ENCODE peak calls at places on chromosomes 6 and 20, in seven cellular contexts. One of them, this sample, is unnamed.
A peak's percentile ranks its signal among the peaks of the same experiment; 100 is the strongest.

GRCh38 chr6:100304575-100304974 is 160.1 kb downstream of the SIM1 start:
- DNase-seq in left lung: no peak
- DNase-seq in fibroblast of mammary gland: no peak
- DNase-seq in GM18507: no peak
- DNase-seq in nephron progenitor cell: no peak
- DNase-seq in astrocyte of the cerebellum: no peak
- DNase-seq in neural crest cell: no peak
- DNase-seq in this sample: no peak

GRCh38 chr6:17472653-17473183 is 79.3 kb downstream of the CAP2 start:
- DNase-seq in left lung: no peak
- DNase-seq in fibroblast of mammary gland: no peak
- DNase-seq in GM18507: no peak
- DNase-seq in nephron progenitor cell: no peak
- DNase-seq in astrocyte of the cerebellum: no peak
- DNase-seq in neural crest cell: no peak
- DNase-seq in this sample: no peak

GRCh38 chr20:37209661-37210314 is 30.4 kb upstream of the MROH8 start:
- DNase-seq in left lung: no peak
- DNase-seq in fibroblast of mammary gland: peak; percentile 16
- DNase-seq in GM18507: no peak
- DNase-seq in nephron progenitor cell: no peak
- DNase-seq in astrocyte of the cerebellum: no peak
- DNase-seq in neural crest cell: no peak
- DNase-seq in this sample: no peak

GRCh38 chr6:104573372-104573771 is 286.3 kb downstream of the HACE1 start:
- DNase-seq in left lung: no peak
- DNase-seq in fibroblast of mammary gland: no peak
- DNase-seq in GM18507: no peak
- DNase-seq in nephron progenitor cell: no peak
- DNase-seq in astrocyte of the cerebellum: no peak
- DNase-seq in neural crest cell: no peak
- DNase-seq in this sample: no peak

GRCh38 chr20:58135441-58136170 is 92.8 kb downstream of the ANKRD60 start:
- DNase-seq in left lung: no peak
- DNase-seq in fibroblast of mammary gland: no peak
- DNase-seq in GM18507: no peak
- DNase-seq in nephron progenitor cell: no peak
- DNase-seq in astrocyte of the cerebellum: no peak
- DNase-seq in neural crest cell: no peak
- DNase-seq in this sample: no peak

GRCh38 chr6:101236709-101237108 is 156.8 kb upstream of the GRIK2 start:
- DNase-seq in left lung: no peak
- DNase-seq in fibroblast of mammary gland: no peak
- DNase-seq in GM18507: no peak
- DNase-seq in nephron progenitor cell: no peak
- DNase-seq in astrocyte of the cerebellum: no peak
- DNase-seq in neural crest cell: no peak
- DNase-seq in this sample: no peak

GRCh38 chr20:5797843-5798462 is 47.8 kb downstream of the SHLD1 start:
- DNase-seq in left lung: no peak
- DNase-seq in fibroblast of mammary gland: no peak
- DNase-seq in GM18507: no peak
- DNase-seq in nephron progenitor cell: no peak
- DNase-seq in astrocyte of the cerebellum: no peak
- DNase-seq in neural crest cell: no peak
- DNase-seq in this sample: peak; percentile 61

GRCh38 chr20:52783769-52784168 is 188.4 kb upstream of the TSHZ2 start:
- DNase-seq in left lung: no peak
- DNase-seq in fibroblast of mammary gland: peak; percentile 33
- DNase-seq in GM18507: no peak
- DNase-seq in nephron progenitor cell: peak; percentile 15
- DNase-seq in astrocyte of the cerebellum: no peak
- DNase-seq in neural crest cell: no peak
- DNase-seq in this sample: no peak

GRCh38 chr20:51665543-51666118 is 102.6 kb downstream of the ATP9A start:
- DNase-seq in left lung: no peak
- DNase-seq in fibroblast of mammary gland: no peak
- DNase-seq in GM18507: no peak
- DNase-seq in nephron progenitor cell: no peak
- DNase-seq in astrocyte of the cerebellum: no peak
- DNase-seq in neural crest cell: no peak
- DNase-seq in this sample: no peak

GRCh38 chr6:111683749-111684267 is 78.1 kb upstream of the TRAF3IP2 start:
- DNase-seq in left lung: no peak
- DNase-seq in fibroblast of mammary gland: peak; percentile 98
- DNase-seq in GM18507: no peak
- DNase-seq in nephron progenitor cell: no peak
- DNase-seq in astrocyte of the cerebellum: peak; percentile 83
- DNase-seq in neural crest cell: no peak
- DNase-seq in this sample: no peak

GRCh38 chr20:50594591-50595432 is 84.6 kb downstream of the PTPN1 start:
- DNase-seq in left lung: peak; percentile 59
- DNase-seq in fibroblast of mammary gland: no peak
- DNase-seq in GM18507: no peak
- DNase-seq in nephron progenitor cell: no peak
- DNase-seq in astrocyte of the cerebellum: no peak
- DNase-seq in neural crest cell: no peak
- DNase-seq in this sample: no peak